ENCODE peak calls at places on chromosomes 13 and 19, in four cellular contexts. A, B, R and I are unnamed samples. For H3K9me3, the result is how much of the 10 kb centered on the place peaks cover.

GRCh38 chr13:59823495-59823894 is 340.2 kb downstream of the DIAPH3 start:
- DNase-seq in R (no peak), A (no peak), B (no peak), I (no peak)

GRCh38 chr19:4711211-4711610 is 12.4 kb downstream of the DPP9 start:
- DNase-seq in A (no peak), B (no peak), R (no peak), I (no peak)

GRCh38 chr13:94344126-94344863 is 135.2 kb downstream of the DCT start:
- DNase-seq in R (no peak), A (no peak), B (no peak), I (no peak)

GRCh38 chr19:51318687-51319675 is 7.5 kb downstream of the IGLON5 start:
- DNase-seq in B (no peak), R (no peak), A (no peak), I (no peak)

GRCh38 chr19:3178973-3179738 is 587 bp downstream of the S1PR4 start:
- DNase-seq in B (no peak), A (no peak), R (no peak), I (no peak)

GRCh38 chr13:99002191-99002710 is 24.4 kb upstream of the DOCK9 start:
- DNase-seq in B (no peak), R (no peak), A (no peak), I (no peak)

GRCh38 chr19:29845576-29846176 is 33.9 kb downstream of the CCNE1 start:
- DNase-seq in A (peak), R (no peak), B (peak), I (no peak)

GRCh38 chr19:48351341-48351752 is 12.4 kb downstream of the TMEM143 start:
- DNase-seq in B (peak), A (peak), R (peak), I (peak)

GRCh38 chr19:35266904-35267817 is 1.6 kb upstream of the USF2 start:
- DNase-seq in A (peak), R (peak), B (no peak), I (peak)

GRCh38 chr19:31499826-31500539 is 150.7 kb upstream of the TSHZ3 start:
- DNase-seq in A (no peak), B (no peak), R (no peak), I (no peak)

GRCh38 chr19:31497709-31498108 is 148.5 kb upstream of the TSHZ3 start:
- DNase-seq in R (no peak), B (no peak), A (no peak), I (no peak)

GRCh38 chr19:31500540-31500830 is 151.2 kb upstream of the TSHZ3 start:
- DNase-seq in B (no peak), R (no peak), A (no peak), I (no peak)

GRCh38 chr19:31499281-31499680 is 150.0 kb upstream of the TSHZ3 start:
- DNase-seq in B (no peak), R (no peak), A (no peak), I (no peak)

DNA sequence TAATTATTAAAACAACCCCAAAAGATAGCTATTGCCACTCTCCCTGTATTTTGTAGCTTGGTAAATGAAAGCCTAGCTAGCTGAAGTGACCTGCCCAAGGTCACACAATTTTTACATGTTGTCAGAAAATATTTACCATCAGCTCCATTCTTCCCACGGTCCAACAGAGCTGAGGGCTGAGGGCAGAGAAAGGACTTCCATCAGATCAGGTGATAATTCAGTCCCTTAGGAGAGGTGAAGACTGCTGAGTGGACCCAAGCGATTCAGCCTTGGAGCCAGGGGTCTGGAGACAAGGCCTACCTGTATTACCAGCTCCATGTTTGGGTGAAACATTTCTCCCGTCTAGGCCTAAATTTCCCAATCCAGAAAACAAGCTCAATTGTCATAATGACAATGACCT is 149.5 kb upstream of the TSHZ3 start:
- DNase-seq in R (no peak), B (no peak), A (no peak), I (no peak)
- H3K9me3 ChIP-seq in R (under half), B (under half), A (under half), I (under half)

GRCh38 chr19:58058428-58058827 is 654 bp upstream of the ZNF135 start:
- DNase-seq in B (peak), A (no peak), R (no peak), I (no peak)

GRCh38 chr19:58059003-58059671 is at the start of gene ZNF135:
- DNase-seq in B (peak), A (peak), R (peak), I (peak)

GRCh38 chr19:58056861-58057260 is 2.2 kb upstream of the ZNF135 start:
- DNase-seq in B (no peak), R (no peak), A (no peak), I (no peak)

GRCh38 chr19:58059681-58060080 is 599 bp downstream of the ZNF135 start:
- DNase-seq in B (no peak), A (no peak), R (peak), I (no peak)

GRCh38 chr19:58060231-58060630 is 1.1 kb downstream of the ZNF135 start:
- DNase-seq in B (no peak), A (no peak), R (no peak), I (no peak)
- H3K9me3 ChIP-seq in B (under half), A (under half), R (under half), I (under half)

GRCh38 chr13:110542311-110542796 is 19.2 kb downstream of the RAB20 start:
- DNase-seq in R (no peak), B (no peak), A (no peak), I (no peak)
- H3K9me3 ChIP-seq in R (under half), B (under half), A (under half), I (under half)

DNA sequence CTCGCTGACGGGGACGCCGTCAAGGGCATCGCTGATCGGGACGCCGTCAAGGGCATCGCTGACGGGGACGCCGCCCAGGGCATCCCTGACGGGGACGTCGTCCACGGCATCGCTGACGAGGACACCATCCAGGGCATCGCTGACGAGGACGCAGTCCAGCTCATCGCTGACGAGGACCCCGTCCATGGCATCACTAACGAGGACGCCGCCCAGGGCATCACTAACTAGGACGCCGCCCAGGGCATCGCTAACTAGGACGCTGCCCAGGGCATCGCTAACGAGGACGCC is 945.2 kb downstream of the TUBA3C start:
- DNase-seq in A (no peak), B (no peak), R (no peak), I (no peak)
- H3K9me3 ChIP-seq in A (under half), B (under half), R (under half), I (under half)

DNA sequence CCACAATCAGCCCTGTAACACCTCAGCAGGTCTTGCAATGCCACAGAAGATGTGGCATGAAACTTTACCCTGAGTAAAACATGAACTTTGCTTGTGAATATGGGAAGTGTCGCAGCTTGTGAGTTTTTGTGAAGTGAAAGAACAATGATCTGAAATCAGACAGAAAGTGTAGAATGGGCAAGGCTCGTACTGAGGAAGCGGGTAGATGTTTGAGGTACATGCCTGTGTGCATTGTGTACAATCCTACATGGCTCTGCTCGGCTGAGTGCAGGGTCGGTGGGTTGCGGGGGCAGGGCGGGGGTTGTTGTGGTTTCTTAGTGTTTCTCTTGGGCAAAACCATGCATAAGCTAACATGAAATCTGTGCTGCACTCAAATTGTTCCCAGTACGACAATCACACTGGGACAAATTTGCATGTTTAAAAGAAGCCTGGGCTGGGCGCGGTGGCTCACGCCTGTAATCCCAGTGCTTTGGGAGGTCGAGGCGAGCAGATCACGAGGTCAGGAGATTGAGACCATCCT is 1.1 kb downstream of the NLRP13 start:
- DNase-seq in A (no peak), B (no peak), R (no peak), I (no peak)
- H3K9me3 ChIP-seq in A (under half), B (under half), R (under half), I (under half)

DNA sequence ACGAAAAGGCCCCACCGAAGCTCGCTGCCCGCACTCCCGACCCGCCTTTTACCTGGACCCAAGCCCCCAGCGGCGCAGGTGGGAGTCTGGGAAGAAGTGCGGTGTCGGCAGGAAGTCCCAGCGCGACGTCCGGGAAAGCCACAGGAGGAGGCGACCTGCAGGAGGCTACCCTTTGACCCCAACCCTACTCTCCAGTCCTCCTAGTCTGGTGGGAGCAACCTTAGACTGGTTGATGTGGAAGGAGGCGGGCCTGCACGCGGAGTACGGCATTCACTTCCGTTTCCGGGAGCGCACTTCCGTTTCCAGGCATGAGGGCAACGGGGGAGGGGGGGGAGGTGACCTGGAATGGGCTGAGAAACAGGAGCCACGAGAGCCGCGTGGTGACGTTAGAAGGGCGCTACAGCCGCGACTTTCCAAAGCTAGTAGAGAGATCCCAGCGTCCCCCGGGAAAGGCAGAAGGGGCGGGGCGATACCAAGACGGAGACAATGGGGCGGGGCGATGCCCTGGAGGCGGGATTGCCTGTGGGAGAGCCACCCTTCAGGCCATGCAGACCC is 28.5 kb downstream of the ZNF266 start:
- DNase-seq in A (peak), R (peak), B (no peak), I (peak)
- H3K9me3 ChIP-seq in A (under half), R (half or more), B (under half), I (under half)

GRCh38 chr13:113475280-113475679 is 15.2 kb downstream of the DCUN1D2 start:
- DNase-seq in B (no peak), A (no peak), R (no peak), I (no peak)
- H3K9me3 ChIP-seq in B (under half), A (under half), R (under half), I (under half)

GRCh38 chr13:106354961-106355360 is 180.5 kb downstream of the EFNB2 start:
- DNase-seq in R (no peak), A (no peak), B (no peak), I (no peak)
- H3K9me3 ChIP-seq in R (under half), A (under half), B (under half), I (under half)

GRCh38 chr19:44176590-44176989 is 11.7 kb downstream of the ZNF226 start:
- DNase-seq in R (no peak), A (no peak), B (no peak), I (no peak)
- H3K9me3 ChIP-seq in R (half or more), A (half or more), B (under half), I (under half)

DNA sequence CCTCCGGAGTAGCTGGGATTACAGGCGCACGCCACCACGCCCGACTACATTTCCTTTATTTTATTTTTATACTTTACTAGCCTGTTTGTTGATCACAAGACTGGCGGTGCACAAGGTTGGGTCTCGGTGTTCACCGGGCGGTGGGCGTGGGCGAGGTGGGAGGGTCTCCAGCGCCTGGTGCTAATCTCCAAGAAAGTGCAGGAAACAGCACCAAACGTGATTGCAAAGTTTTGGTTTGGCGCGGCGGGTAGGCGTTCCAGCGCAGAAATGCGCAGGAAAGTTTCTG is 24.1 kb upstream of the ZNF850 start:
- DNase-seq in B (no peak), R (no peak), A (no peak), I (no peak)
- H3K9me3 ChIP-seq in B (under half), R (half or more), A (under half), I (half or more)